ENCODE peak calls at places on chromosomes 3 and 15, in nine cellular contexts. One of them, this sample, is unnamed.

GRCh38 chr3:171258316-171258715 is 201.9 kb downstream of the TNIK start:
- DNase-seq in endodermal cell: no peak
- DNase-seq in neuronal stem cell: no peak
- DNase-seq in IMR-90: no peak
- DNase-seq in fibroblast of lung: no peak
- DNase-seq in GM23248: peak; percentile 28
- DNase-seq in PC-3: no peak
- DNase-seq in kidney: no peak
- DNase-seq in mammary epithelial cell: peak; percentile 14
- DNase-seq in this sample: no peak

GRCh38 chr3:181913254-181913653 is 201.5 kb downstream of the SOX2 start:
- DNase-seq in kidney: no peak
- DNase-seq in mammary epithelial cell: peak; percentile 66
- DNase-seq in endodermal cell: no peak
- DNase-seq in GM23248: no peak
- DNase-seq in IMR-90: no peak
- DNase-seq in neuronal stem cell: no peak
- DNase-seq in fibroblast of lung: no peak
- DNase-seq in PC-3: peak; percentile 79
- DNase-seq in this sample: no peak

GRCh38 chr3:134356411-134357040 is 17.7 kb downstream of the AMOTL2 start:
- DNase-seq in endodermal cell: peak; percentile 50
- DNase-seq in PC-3: no peak
- DNase-seq in neuronal stem cell: no peak
- DNase-seq in IMR-90: no peak
- DNase-seq in mammary epithelial cell: no peak
- DNase-seq in GM23248: no peak
- DNase-seq in kidney: no peak
- DNase-seq in fibroblast of lung: no peak
- DNase-seq in this sample: no peak

GRCh38 chr3:170961616-170962400 is 53.4 kb upstream of the EIF5A2 start:
- DNase-seq in kidney: no peak
- DNase-seq in endodermal cell: no peak
- DNase-seq in PC-3: peak; percentile 74
- DNase-seq in GM23248: peak; percentile 68
- DNase-seq in fibroblast of lung: peak; percentile 69
- DNase-seq in neuronal stem cell: peak; percentile 17
- DNase-seq in IMR-90: peak; percentile 54
- DNase-seq in mammary epithelial cell: peak; percentile 12
- DNase-seq in this sample: peak; percentile 46

GRCh38 chr3:196115678-196116083 is 33.8 kb upstream of the TFRC start:
- DNase-seq in PC-3: no peak
- DNase-seq in mammary epithelial cell: no peak
- DNase-seq in neuronal stem cell: no peak
- DNase-seq in GM23248: no peak
- DNase-seq in endodermal cell: no peak
- DNase-seq in fibroblast of lung: no peak
- DNase-seq in kidney: no peak
- DNase-seq in IMR-90: no peak
- DNase-seq in this sample: no peak

GRCh38 chr3:191141728-191142127 is 57.3 kb upstream of the OSTN start:
- DNase-seq in neuronal stem cell: no peak
- DNase-seq in IMR-90: peak; percentile 94
- DNase-seq in fibroblast of lung: peak; percentile 85
- DNase-seq in kidney: no peak
- DNase-seq in GM23248: peak; percentile 90
- DNase-seq in PC-3: peak; percentile 91
- DNase-seq in endodermal cell: no peak
- DNase-seq in mammary epithelial cell: peak; percentile 84
- DNase-seq in this sample: no peak

GRCh38 chr3:24086597-24087369 is 141.7 kb downstream of the NR1D2 start:
- DNase-seq in fibroblast of lung: peak; percentile 58
- DNase-seq in PC-3: no peak
- DNase-seq in mammary epithelial cell: no peak
- DNase-seq in neuronal stem cell: peak; percentile 48
- DNase-seq in IMR-90: no peak
- DNase-seq in endodermal cell: no peak
- DNase-seq in kidney: no peak
- DNase-seq in GM23248: peak; percentile 59
- DNase-seq in this sample: peak; percentile 85

GRCh38 chr15:54605556-54605955 is 591.2 kb downstream of the RSL24D1 start:
- DNase-seq in kidney: no peak
- DNase-seq in IMR-90: no peak
- DNase-seq in GM23248: no peak
- DNase-seq in neuronal stem cell: no peak
- DNase-seq in fibroblast of lung: no peak
- DNase-seq in mammary epithelial cell: no peak
- DNase-seq in endodermal cell: no peak
- DNase-seq in PC-3: peak; percentile 1
- DNase-seq in this sample: no peak

GRCh38 chr3:87420171-87420570 is 143.8 kb upstream of the POU1F1 start:
- DNase-seq in endodermal cell: no peak
- DNase-seq in fibroblast of lung: no peak
- DNase-seq in mammary epithelial cell: no peak
- DNase-seq in neuronal stem cell: no peak
- DNase-seq in kidney: no peak
- DNase-seq in GM23248: no peak
- DNase-seq in PC-3: no peak
- DNase-seq in IMR-90: no peak
- DNase-seq in this sample: no peak

GRCh38 chr15:79184465-79184892 is 93.9 kb upstream of the RASGRF1 start:
- DNase-seq in IMR-90: peak; percentile 55
- DNase-seq in fibroblast of lung: peak; percentile 66
- DNase-seq in endodermal cell: peak; percentile 93
- DNase-seq in PC-3: peak; percentile 72
- DNase-seq in kidney: peak; percentile 83
- DNase-seq in GM23248: peak; percentile 69
- DNase-seq in mammary epithelial cell: peak; percentile 42
- DNase-seq in neuronal stem cell: peak; percentile 75
- DNase-seq in this sample: peak; percentile 89

GRCh38 chr15:87557871-87558270 is 698.7 kb downstream of the NTRK3 start:
- DNase-seq in GM23248: no peak
- DNase-seq in mammary epithelial cell: peak; percentile 30
- DNase-seq in IMR-90: no peak
- DNase-seq in PC-3: peak; percentile 25
- DNase-seq in fibroblast of lung: no peak
- DNase-seq in neuronal stem cell: no peak
- DNase-seq in endodermal cell: no peak
- DNase-seq in kidney: no peak
- DNase-seq in this sample: no peak

GRCh38 chr3:118400086-118400485 is 634.6 kb downstream of the IGSF11 start:
- DNase-seq in IMR-90: no peak
- DNase-seq in neuronal stem cell: no peak
- DNase-seq in GM23248: no peak
- DNase-seq in endodermal cell: no peak
- DNase-seq in mammary epithelial cell: no peak
- DNase-seq in fibroblast of lung: no peak
- DNase-seq in kidney: no peak
- DNase-seq in PC-3: no peak
- DNase-seq in this sample: no peak

GRCh38 chr15:85854345-85855097 is 59.8 kb upstream of the KLHL25 start:
- DNase-seq in mammary epithelial cell: peak; percentile 49
- DNase-seq in PC-3: peak; percentile 79
- DNase-seq in neuronal stem cell: peak; percentile 72
- DNase-seq in IMR-90: peak; percentile 62
- DNase-seq in kidney: no peak
- DNase-seq in GM23248: peak; percentile 71
- DNase-seq in fibroblast of lung: peak; percentile 71
- DNase-seq in endodermal cell: peak; percentile 82
- DNase-seq in this sample: peak; percentile 76

GRCh38 chr3:134325722-134326121 is 48.5 kb downstream of the AMOTL2 start:
- DNase-seq in mammary epithelial cell: no peak
- DNase-seq in fibroblast of lung: no peak
- DNase-seq in endodermal cell: no peak
- DNase-seq in PC-3: no peak
- DNase-seq in GM23248: no peak
- DNase-seq in kidney: peak; percentile 70
- DNase-seq in neuronal stem cell: no peak
- DNase-seq in IMR-90: no peak
- DNase-seq in this sample: no peak

GRCh38 chr15:80970018-80970657 is 19.5 kb downstream of the MESD start:
- DNase-seq in PC-3: peak; percentile 78
- DNase-seq in mammary epithelial cell: peak; percentile 37
- DNase-seq in kidney: no peak
- DNase-seq in fibroblast of lung: peak; percentile 70
- DNase-seq in GM23248: peak; percentile 72
- DNase-seq in IMR-90: peak; percentile 54
- DNase-seq in endodermal cell: peak; percentile 85
- DNase-seq in neuronal stem cell: peak; percentile 53
- DNase-seq in this sample: peak; percentile 74

GRCh38 chr3:183226333-183226732 is 26.7 kb upstream of the B3GNT5 start:
- DNase-seq in mammary epithelial cell: no peak
- DNase-seq in IMR-90: no peak
- DNase-seq in PC-3: no peak
- DNase-seq in neuronal stem cell: no peak
- DNase-seq in GM23248: no peak
- DNase-seq in endodermal cell: no peak
- DNase-seq in kidney: no peak
- DNase-seq in fibroblast of lung: no peak
- DNase-seq in this sample: no peak

GRCh38 chr3:94482686-94483085 is 419.8 kb downstream of the NSUN3 start:
- DNase-seq in fibroblast of lung: no peak
- DNase-seq in endodermal cell: no peak
- DNase-seq in GM23248: no peak
- DNase-seq in kidney: no peak
- DNase-seq in PC-3: no peak
- DNase-seq in mammary epithelial cell: no peak
- DNase-seq in IMR-90: no peak
- DNase-seq in neuronal stem cell: no peak
- DNase-seq in this sample: no peak

DNA sequence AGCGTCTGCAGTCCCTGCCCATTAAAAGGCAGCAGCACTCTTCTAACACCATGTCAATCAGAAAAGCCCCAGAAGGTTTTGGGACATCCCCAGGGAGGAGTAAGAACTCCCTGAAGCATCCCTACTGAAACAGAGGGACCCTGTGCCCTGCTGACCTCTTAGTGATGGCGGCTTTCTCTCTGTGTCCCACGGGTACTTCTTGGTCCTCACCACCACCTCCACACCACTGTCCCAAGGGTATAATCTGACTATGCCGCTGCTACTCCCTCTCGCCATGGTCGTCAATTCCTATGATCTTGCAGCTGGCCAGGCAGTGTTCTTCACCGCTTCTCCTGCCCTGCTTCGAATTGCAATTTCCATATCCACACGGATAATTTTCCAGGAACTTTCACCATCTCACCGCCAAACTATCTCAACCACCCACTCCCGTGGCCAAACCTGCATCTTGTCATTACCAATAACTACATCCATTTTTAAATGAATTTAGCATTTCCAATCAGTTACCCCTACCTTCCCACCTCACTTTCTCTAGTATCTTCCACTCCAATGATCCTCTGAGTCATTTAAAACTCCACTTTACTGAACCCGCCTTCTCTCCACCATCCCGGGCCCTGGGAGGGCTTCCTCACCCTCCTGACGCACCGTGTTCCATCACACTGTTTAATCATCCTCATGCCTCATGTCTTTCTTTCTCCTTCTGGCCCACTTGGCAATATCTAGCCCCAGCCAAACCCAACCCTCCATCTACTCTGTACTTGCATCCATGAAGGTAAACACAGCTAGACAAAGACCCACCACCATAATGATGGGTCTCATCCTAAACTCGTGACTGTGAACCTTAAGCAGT is 23.7 kb downstream of the PRR23E start:
- DNase-seq in kidney: no peak
- DNase-seq in endodermal cell: no peak
- DNase-seq in mammary epithelial cell: no peak
- DNase-seq in PC-3: peak; percentile 3
- DNase-seq in neuronal stem cell: no peak
- DNase-seq in fibroblast of lung: no peak
- DNase-seq in GM23248: peak; percentile 52
- DNase-seq in IMR-90: no peak
- DNase-seq in this sample: no peak
- H3K9ac ChIP-seq in kidney: no peak overlapping the region
- H3K9ac ChIP-seq in endodermal cell: no peak overlapping the region
- H3K9ac ChIP-seq in mammary epithelial cell: no peak overlapping the region
- H3K9ac ChIP-seq in PC-3: no peak overlapping the region
- H3K9ac ChIP-seq in neuronal stem cell: no peak overlapping the region
- H3K9ac ChIP-seq in fibroblast of lung: no peak overlapping the region
- H3K9ac ChIP-seq in GM23248: no peak overlapping the region
- H3K9ac ChIP-seq in IMR-90: no peak overlapping the region
- H3K9ac ChIP-seq in this sample: no peak overlapping the region

GRCh38 chr3:139836656-139837464 is 98.1 kb upstream of the CLSTN2 start:
- DNase-seq in endodermal cell: no peak
- DNase-seq in kidney: no peak
- DNase-seq in mammary epithelial cell: no peak
- DNase-seq in PC-3: no peak
- DNase-seq in fibroblast of lung: no peak
- DNase-seq in IMR-90: no peak
- DNase-seq in neuronal stem cell: no peak
- DNase-seq in GM23248: no peak
- DNase-seq in this sample: no peak
- H3K9ac ChIP-seq in endodermal cell: no peak overlapping the region
- H3K9ac ChIP-seq in kidney: no peak overlapping the region
- H3K9ac ChIP-seq in mammary epithelial cell: no peak overlapping the region
- H3K9ac ChIP-seq in PC-3: no peak overlapping the region
- H3K9ac ChIP-seq in fibroblast of lung: no peak overlapping the region
- H3K9ac ChIP-seq in IMR-90: no peak overlapping the region
- H3K9ac ChIP-seq in neuronal stem cell: no peak overlapping the region
- H3K9ac ChIP-seq in GM23248: no peak overlapping the region
- H3K9ac ChIP-seq in this sample: no peak overlapping the region

GRCh38 chr15:76429661-76430060 is 93.1 kb downstream of the ISL2 start:
- DNase-seq in PC-3: no peak
- DNase-seq in kidney: no peak
- DNase-seq in endodermal cell: no peak
- DNase-seq in GM23248: no peak
- DNase-seq in neuronal stem cell: no peak
- DNase-seq in mammary epithelial cell: no peak
- DNase-seq in IMR-90: no peak
- DNase-seq in fibroblast of lung: no peak
- DNase-seq in this sample: peak; percentile 48

GRCh38 chr15:76431936-76432335 is 95.4 kb downstream of the ISL2 start:
- DNase-seq in neuronal stem cell: peak; percentile 77
- DNase-seq in PC-3: no peak
- DNase-seq in kidney: no peak
- DNase-seq in mammary epithelial cell: no peak
- DNase-seq in fibroblast of lung: no peak
- DNase-seq in GM23248: peak; percentile 7
- DNase-seq in endodermal cell: peak; percentile 42
- DNase-seq in IMR-90: peak; percentile 22
- DNase-seq in this sample: peak; percentile 89

GRCh38 chr15:76432604-76433003 is 96.0 kb downstream of the ISL2 start:
- DNase-seq in IMR-90: no peak
- DNase-seq in endodermal cell: no peak
- DNase-seq in GM23248: no peak
- DNase-seq in fibroblast of lung: no peak
- DNase-seq in kidney: no peak
- DNase-seq in neuronal stem cell: no peak
- DNase-seq in PC-3: no peak
- DNase-seq in mammary epithelial cell: no peak
- DNase-seq in this sample: no peak

GRCh38 chr15:76426941-76427340 is 90.4 kb downstream of the ISL2 start:
- DNase-seq in neuronal stem cell: no peak
- DNase-seq in PC-3: no peak
- DNase-seq in endodermal cell: no peak
- DNase-seq in GM23248: no peak
- DNase-seq in IMR-90: no peak
- DNase-seq in kidney: no peak
- DNase-seq in fibroblast of lung: no peak
- DNase-seq in mammary epithelial cell: no peak
- DNase-seq in this sample: no peak
- H3K9ac ChIP-seq in neuronal stem cell: no peak overlapping the region
- H3K9ac ChIP-seq in PC-3: no peak overlapping the region
- H3K9ac ChIP-seq in endodermal cell: no peak overlapping the region
- H3K9ac ChIP-seq in GM23248: no peak overlapping the region
- H3K9ac ChIP-seq in IMR-90: no peak overlapping the region
- H3K9ac ChIP-seq in kidney: no peak overlapping the region
- H3K9ac ChIP-seq in fibroblast of lung: no peak overlapping the region
- H3K9ac ChIP-seq in mammary epithelial cell: no peak overlapping the region
- H3K9ac ChIP-seq in this sample: no peak overlapping the region

GRCh38 chr3:157136647-157137387 is 23.1 kb downstream of the CCNL1 start:
- DNase-seq in PC-3: peak; percentile 63
- DNase-seq in mammary epithelial cell: peak; percentile 81
- DNase-seq in IMR-90: peak; percentile 52
- DNase-seq in GM23248: peak; percentile 50
- DNase-seq in fibroblast of lung: peak; percentile 43
- DNase-seq in endodermal cell: no peak
- DNase-seq in kidney: peak; percentile 65
- DNase-seq in neuronal stem cell: no peak
- DNase-seq in this sample: no peak
- H3K9ac ChIP-seq in PC-3: peak overlapping the region; percentile 25
- H3K9ac ChIP-seq in mammary epithelial cell: peak overlapping the region; percentile 46
- H3K9ac ChIP-seq in IMR-90: no peak overlapping the region
- H3K9ac ChIP-seq in GM23248: peak overlapping the region; percentile 28
- H3K9ac ChIP-seq in fibroblast of lung: no peak overlapping the region
- H3K9ac ChIP-seq in endodermal cell: no peak overlapping the region
- H3K9ac ChIP-seq in kidney: peak overlapping the region; percentile 34
- H3K9ac ChIP-seq in neuronal stem cell: no peak overlapping the region
- H3K9ac ChIP-seq in this sample: no peak overlapping the region